ENCODE peak calls at places on chromosomes 4 and X, in ten cellular contexts. Q, E, S, L, X, R, Z, H, V and I are unnamed samples.

GRCh38 chrX:55004231-55004630 is 4.1 kb downstream of the APEX2 start:
- DNase-seq in Q (no peak), E (no peak), S (no peak), L (no peak), X (no peak), R (no peak), Z (no peak), H (no peak), V (no peak), I (no peak)

GRCh38 chr4:95087657-95088455 is 330.1 kb downstream of the BMPR1B start:
- DNase-seq in Q (no peak), E (no peak), S (no peak), L (no peak), X (no peak), R (no peak), Z (no peak), H (no peak), V (no peak), I (no peak)

GRCh38 chr4:84971319-84971932 is 4.9 kb upstream of the WDFY3 start:
- DNase-seq in Q (peak; percentile 74), E (peak; percentile 16), S (no peak), L (no peak), X (no peak), R (no peak), Z (no peak), H (no peak), V (no peak), I (no peak)

GRCh38 chr4:169341490-169341889 is 70.7 kb upstream of the SH3RF1 start:
- DNase-seq in Q (no peak), E (no peak), S (peak; percentile 23), L (no peak), X (no peak), R (peak; percentile 78), Z (no peak), H (no peak), V (peak; percentile 66), I (no peak)

GRCh38 chr4:26687728-26688127 is 103.8 kb downstream of the TBC1D19 start:
- DNase-seq in Q (no peak), E (no peak), S (no peak), L (no peak), X (no peak), R (no peak), Z (peak; percentile 29), H (no peak), V (peak; percentile 77), I (no peak)

GRCh38 chrX:130738638-130739195 is 164.3 kb downstream of the ENOX2 start:
- DNase-seq in Q (peak; percentile 43), E (no peak), S (no peak), L (no peak), X (no peak), R (no peak), Z (peak; percentile 3), H (no peak), V (no peak), I (no peak)

GRCh38 chrX:46601283-46601682 is 27.7 kb downstream of the CHST7 start:
- DNase-seq in Q (no peak), E (no peak), S (no peak), L (no peak), X (no peak), R (no peak), Z (no peak), H (no peak), V (peak; percentile 40), I (no peak)

GRCh38 chr4:97912151-97912550 is 231.1 kb downstream of the STPG2 start:
- DNase-seq in Q (no peak), E (no peak), S (no peak), L (no peak), X (no peak), R (no peak), Z (no peak), H (no peak), V (no peak), I (no peak)

GRCh38 chrX:106863697-106864096 is 39.4 kb downstream of the RIPPLY1 start:
- DNase-seq in Q (no peak), E (no peak), S (peak; percentile 1), L (no peak), X (no peak), R (no peak), Z (no peak), H (no peak), V (no peak), I (no peak)

DNA sequence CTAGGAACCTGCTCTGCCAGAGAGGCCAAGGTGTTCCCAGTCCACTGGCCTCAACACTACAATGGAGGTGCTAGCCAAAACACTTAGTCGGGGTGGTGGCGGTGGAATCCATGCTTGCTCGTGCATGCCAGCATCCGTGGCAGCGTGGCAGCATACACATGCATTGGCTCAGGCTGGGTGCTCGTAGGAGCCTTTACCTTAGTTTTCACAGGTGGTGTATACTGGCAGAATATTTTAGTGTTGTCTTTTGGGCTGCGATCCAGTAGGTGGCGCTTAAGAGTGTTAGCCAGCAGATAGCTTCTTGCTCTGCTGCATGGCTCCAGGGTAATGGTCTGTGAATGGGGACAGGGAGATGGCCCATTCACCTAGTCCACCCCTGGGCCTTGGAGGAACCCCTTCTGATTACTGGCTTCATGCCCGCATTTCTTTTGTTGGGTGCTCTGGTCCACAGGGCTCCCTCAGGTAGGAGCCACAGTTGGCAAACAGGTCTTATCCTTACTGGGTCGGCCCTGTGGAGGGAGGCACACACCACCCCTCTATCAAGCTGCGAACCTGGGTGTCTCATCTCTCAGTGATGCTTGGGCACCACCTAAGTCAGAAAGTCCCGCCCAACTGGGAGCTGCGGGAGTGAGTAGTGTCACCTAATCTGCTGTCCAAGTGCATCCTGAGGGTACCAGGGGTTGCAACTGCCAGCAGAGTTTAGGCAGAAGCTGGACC is 40.0 kb downstream of the RIPPLY1 start:
- DNase-seq in Q (peak; percentile 62), E (peak; percentile 9), S (peak; percentile 15), L (no peak), X (no peak), R (peak; percentile 16), Z (no peak), H (peak; percentile 7), V (no peak), I (no peak)
- TF ChIP-seq CTCF in Q (peak; percentile 61), E (peak; percentile 41), S (peak; percentile 81), L (peak; percentile 44), X (no peak), R (peak; percentile 27), Z (peak; percentile 58), H (peak; percentile 49), V (peak; percentile 26), I (no peak)

GRCh38 chrX:153052534-153052933 is 3.7 kb upstream of the PNMA3 start:
- DNase-seq in Q (no peak), E (no peak), S (no peak), L (no peak), X (no peak), R (no peak), Z (no peak), H (no peak), V (no peak), I (no peak)
- TF ChIP-seq CTCF in Q (no peak), E (no peak), S (no peak), L (no peak), X (no peak), R (no peak), Z (no peak), H (no peak), V (no peak), I (no peak)

GRCh38 chr4:15145709-15146108 is 143.4 kb downstream of the CPEB2 start:
- DNase-seq in Q (no peak), E (no peak), S (no peak), L (no peak), X (no peak), R (no peak), Z (no peak), H (no peak), V (no peak), I (no peak)

GRCh38 chr4:15142201-15142600 is 139.9 kb downstream of the CPEB2 start:
- DNase-seq in Q (no peak), E (no peak), S (no peak), L (no peak), X (no peak), R (no peak), Z (no peak), H (no peak), V (no peak), I (no peak)

GRCh38 chr4:15143551-15143950 is 141.3 kb downstream of the CPEB2 start:
- DNase-seq in Q (no peak), E (no peak), S (no peak), L (no peak), X (no peak), R (no peak), Z (no peak), H (no peak), V (no peak), I (no peak)

GRCh38 chr4:15144967-15145295 is 142.7 kb downstream of the CPEB2 start:
- DNase-seq in Q (no peak), E (no peak), S (no peak), L (no peak), X (no peak), R (no peak), Z (no peak), H (no peak), V (no peak), I (no peak)

DNA sequence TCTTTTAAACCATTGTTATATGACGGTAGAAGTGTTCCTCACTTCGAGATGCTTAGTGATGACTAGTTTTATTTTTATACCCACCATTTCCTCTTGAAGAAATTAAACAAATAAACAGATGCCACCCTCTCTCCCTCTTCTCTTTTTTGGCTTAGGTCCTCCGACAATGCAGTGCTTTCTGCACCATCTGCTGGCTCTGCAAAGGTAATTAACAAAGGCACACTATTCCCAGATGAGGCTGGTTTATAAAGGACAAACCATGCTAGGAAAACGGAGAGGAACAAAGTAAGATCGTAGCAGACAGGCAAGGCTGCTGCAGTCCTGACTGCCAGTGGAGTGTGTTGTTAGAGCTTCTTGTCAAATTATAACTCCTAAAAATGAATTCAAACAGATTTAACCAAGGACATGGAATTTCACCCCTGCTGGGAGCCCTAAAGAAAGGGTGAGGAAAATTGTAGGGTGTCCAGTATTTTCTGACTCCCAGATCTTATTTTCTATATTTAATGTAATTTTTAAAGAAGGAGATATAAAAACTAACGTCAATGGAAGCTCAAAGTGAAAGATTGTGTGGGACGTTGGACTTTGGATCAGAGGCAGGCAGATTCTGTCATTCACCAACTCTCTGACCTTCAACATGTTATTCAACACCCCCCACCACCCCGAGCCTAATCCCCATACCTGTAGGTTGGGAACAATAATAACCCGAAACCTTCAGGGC is 142.1 kb downstream of the CPEB2 start:
- DNase-seq in Q (no peak), E (no peak), S (no peak), L (no peak), X (no peak), R (no peak), Z (no peak), H (no peak), V (no peak), I (no peak)
- TF ChIP-seq CTCF in Q (no peak), E (peak; percentile 14), S (no peak), L (no peak), X (no peak), R (no peak), Z (no peak), H (no peak), V (no peak), I (no peak)

DNA sequence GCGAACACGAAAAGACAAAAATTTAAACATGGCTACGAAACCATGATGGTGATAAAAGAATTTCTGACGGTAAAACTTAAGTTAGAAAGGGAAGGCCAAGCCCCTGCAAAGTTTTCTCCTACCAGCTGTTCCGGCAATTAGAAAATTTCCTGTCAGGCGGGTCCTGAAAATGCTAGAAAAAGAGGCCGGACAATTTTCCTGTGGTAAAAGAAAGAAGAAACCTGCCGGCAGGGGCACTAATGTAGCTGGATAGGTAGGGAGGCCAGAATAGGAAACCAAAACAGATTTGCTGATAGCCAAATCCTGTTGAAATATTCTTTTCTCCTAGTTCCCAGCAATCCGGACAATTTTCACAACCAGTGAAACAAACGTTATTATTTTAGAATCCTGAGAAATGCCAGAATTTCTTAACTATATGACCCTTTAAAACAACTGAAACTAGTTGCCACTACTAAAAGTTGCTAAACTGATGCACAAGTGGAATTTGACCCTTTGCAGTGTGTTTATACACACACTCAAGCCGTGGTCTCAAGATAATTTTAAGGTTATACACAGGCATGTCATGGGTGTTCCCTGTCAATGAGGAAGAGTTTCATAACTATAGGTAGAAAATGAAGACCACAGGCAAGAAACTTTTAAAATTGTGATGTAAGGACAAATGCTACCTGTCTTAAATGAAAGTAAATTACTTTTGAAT is 47.8 kb downstream of the RPS6KA3 start:
- DNase-seq in Q (peak; percentile 9), E (peak; percentile 5), S (no peak), L (no peak), X (no peak), R (peak; percentile 43), Z (no peak), H (no peak), V (no peak), I (no peak)
- TF ChIP-seq CTCF in Q (no peak), E (peak; percentile 9), S (no peak), L (peak; percentile 36), X (no peak), R (no peak), Z (no peak), H (no peak), V (no peak), I (no peak)